ENCODE peak calls at places on chromosomes 3 and 15, in five cellular contexts. One of them, this sample, is unnamed.
A peak's percentile ranks its signal among the peaks of the same experiment; 100 is the strongest.

GRCh38 chr3:4752201-4753072 is 226.8 kb upstream of the BHLHE40 start:
- DNase-seq in HepG2: peak; percentile 92
- DNase-seq in A549: peak; percentile 75
- DNase-seq in GM12878: no peak
- DNase-seq in K562: peak; percentile 60
- DNase-seq in this sample: no peak

GRCh38 chr3:72346526-72346926 is 501.7 kb downstream of the SHQ1 start:
- DNase-seq in GM12878: no peak
- DNase-seq in HepG2: no peak
- DNase-seq in A549: no peak
- DNase-seq in K562: no peak
- DNase-seq in this sample: no peak

GRCh38 chr3:58609990-58610389 is 32.8 kb upstream of the FAM107A start:
- DNase-seq in HepG2: no peak
- DNase-seq in K562: peak; percentile 9
- DNase-seq in A549: no peak
- DNase-seq in GM12878: peak; percentile 16
- DNase-seq in this sample: no peak

GRCh38 chr15:27587810-27588209 is 511.3 kb downstream of the OCA2 start:
- DNase-seq in K562: peak; percentile 53
- DNase-seq in GM12878: no peak
- DNase-seq in HepG2: no peak
- DNase-seq in A549: no peak
- DNase-seq in this sample: peak; percentile 63

GRCh38 chr3:123739754-123740153 is 144.4 kb downstream of the MYLK start:
- DNase-seq in K562: no peak
- DNase-seq in A549: no peak
- DNase-seq in HepG2: no peak
- DNase-seq in GM12878: no peak
- DNase-seq in this sample: no peak

GRCh38 chr3:112815981-112816380 is 30.7 kb downstream of the CD200R1L start:
- DNase-seq in K562: no peak
- DNase-seq in GM12878: no peak
- DNase-seq in HepG2: no peak
- DNase-seq in A549: no peak
- DNase-seq in this sample: no peak

GRCh38 chr15:95843241-95843851 is 487.2 kb upstream of the NR2F2 start:
- DNase-seq in A549: no peak
- DNase-seq in GM12878: no peak
- DNase-seq in HepG2: no peak
- DNase-seq in K562: peak; percentile 17
- DNase-seq in this sample: no peak

GRCh38 chr15:51866751-51867150 is 37.3 kb downstream of the TMOD3 start:
- DNase-seq in K562: no peak
- DNase-seq in HepG2: no peak
- DNase-seq in A549: no peak
- DNase-seq in GM12878: no peak
- DNase-seq in this sample: no peak

GRCh38 chr3:149620291-149621020 is 37.4 kb downstream of the WWTR1 start:
- DNase-seq in A549: no peak
- DNase-seq in HepG2: no peak
- DNase-seq in K562: no peak
- DNase-seq in GM12878: no peak
- DNase-seq in this sample: no peak

GRCh38 chr3:45534580-45535080 is 59.9 kb upstream of the LIMD1 start:
- DNase-seq in A549: no peak
- DNase-seq in GM12878: no peak
- DNase-seq in HepG2: no peak
- DNase-seq in K562: no peak
- DNase-seq in this sample: no peak

GRCh38 chr15:59177445-59177728 is 29.3 kb upstream of the LDHAL6B start:
- DNase-seq in K562: no peak
- DNase-seq in GM12878: no peak
- DNase-seq in HepG2: no peak
- DNase-seq in A549: no peak
- DNase-seq in this sample: no peak

GRCh38 chr3:116048991-116049390 is 396.3 kb downstream of the LSAMP start:
- DNase-seq in K562: no peak
- DNase-seq in HepG2: no peak
- DNase-seq in A549: no peak
- DNase-seq in GM12878: no peak
- DNase-seq in this sample: no peak

GRCh38 chr3:48598323-48599076 is 3.4 kb upstream of the COL7A1 start:
- DNase-seq in GM12878: no peak
- DNase-seq in HepG2: no peak
- DNase-seq in K562: no peak
- DNase-seq in A549: peak; percentile 48
- DNase-seq in this sample: no peak

GRCh38 chr3:149407898-149408297 is 30.4 kb upstream of the TM4SF1 start:
- DNase-seq in GM12878: no peak
- DNase-seq in K562: no peak
- DNase-seq in A549: no peak
- DNase-seq in HepG2: peak; percentile 39
- DNase-seq in this sample: no peak

GRCh38 chr15:25180606-25181289 is 226.0 kb downstream of the SNRPN start:
- DNase-seq in HepG2: no peak
- DNase-seq in K562: no peak
- DNase-seq in A549: no peak
- DNase-seq in GM12878: no peak
- DNase-seq in this sample: no peak

GRCh38 chr3:4467522-4467867 is 426 bp upstream of the SUMF1 start:
- DNase-seq in A549: no peak
- DNase-seq in HepG2: no peak
- DNase-seq in K562: no peak
- DNase-seq in GM12878: no peak
- DNase-seq in this sample: no peak

GRCh38 chr3:12984023-12984823 is 89.0 kb downstream of the IQSEC1 start:
- DNase-seq in GM12878: no peak
- DNase-seq in HepG2: peak; percentile 79
- DNase-seq in K562: peak; percentile 93
- DNase-seq in A549: peak; percentile 83
- DNase-seq in this sample: peak; percentile 84

GRCh38 chr3:37920156-37920686 is 58.5 kb downstream of the CTDSPL start:
- DNase-seq in K562: no peak
- DNase-seq in A549: no peak
- DNase-seq in GM12878: no peak
- DNase-seq in HepG2: no peak
- DNase-seq in this sample: no peak

GRCh38 chr15:34987182-34987488 is 952 bp downstream of the ZNF770 start:
- DNase-seq in HepG2: no peak
- DNase-seq in K562: peak; percentile 63
- DNase-seq in GM12878: no peak
- DNase-seq in A549: no peak
- DNase-seq in this sample: no peak

GRCh38 chr3:65605876-65606432 is 432.8 kb downstream of the MAGI1 start:
- DNase-seq in HepG2: no peak
- DNase-seq in K562: no peak
- DNase-seq in GM12878: no peak
- DNase-seq in A549: no peak
- DNase-seq in this sample: no peak

GRCh38 chr15:90552162-90552928 is 22.6 kb downstream of the CRTC3 start:
- DNase-seq in A549: no peak
- DNase-seq in K562: no peak
- DNase-seq in HepG2: no peak
- DNase-seq in GM12878: no peak
- DNase-seq in this sample: no peak

GRCh38 chr3:42080452-42080872 is 10.7 kb upstream of the TRAK1 start:
- DNase-seq in K562: no peak
- DNase-seq in GM12878: peak; percentile 38
- DNase-seq in A549: peak; percentile 31
- DNase-seq in HepG2: peak; percentile 83
- DNase-seq in this sample: no peak

GRCh38 chr15:57122080-57122845 is 203.8 kb downstream of the TCF12 start:
- DNase-seq in GM12878: no peak
- DNase-seq in HepG2: no peak
- DNase-seq in K562: no peak
- DNase-seq in A549: no peak
- DNase-seq in this sample: no peak

GRCh38 chr3:159200176-159200575 is 398.3 kb downstream of the MFSD1 start:
- DNase-seq in A549: no peak
- DNase-seq in HepG2: no peak
- DNase-seq in K562: no peak
- DNase-seq in GM12878: no peak
- DNase-seq in this sample: no peak

GRCh38 chr3:10268930-10269329 is 20.7 kb downstream of the TATDN2 start:
- DNase-seq in GM12878: no peak
- DNase-seq in HepG2: no peak
- DNase-seq in K562: no peak
- DNase-seq in A549: no peak
- DNase-seq in this sample: no peak

GRCh38 chr3:49339593-49339946 is 283 bp downstream of the USP4 start:
- DNase-seq in HepG2: peak; percentile 27
- DNase-seq in A549: no peak
- DNase-seq in GM12878: no peak
- DNase-seq in K562: peak; percentile 42
- DNase-seq in this sample: peak; percentile 19

GRCh38 chr3:171416061-171416460 is 44.1 kb downstream of the TNIK start:
- DNase-seq in HepG2: no peak
- DNase-seq in A549: no peak
- DNase-seq in GM12878: no peak
- DNase-seq in K562: no peak
- DNase-seq in this sample: no peak

GRCh38 chr15:90872481-90873184 is 4.2 kb downstream of the FURIN start:
- DNase-seq in HepG2: peak; percentile 56
- DNase-seq in GM12878: no peak
- DNase-seq in K562: peak; percentile 77
- DNase-seq in A549: no peak
- DNase-seq in this sample: no peak

DNA sequence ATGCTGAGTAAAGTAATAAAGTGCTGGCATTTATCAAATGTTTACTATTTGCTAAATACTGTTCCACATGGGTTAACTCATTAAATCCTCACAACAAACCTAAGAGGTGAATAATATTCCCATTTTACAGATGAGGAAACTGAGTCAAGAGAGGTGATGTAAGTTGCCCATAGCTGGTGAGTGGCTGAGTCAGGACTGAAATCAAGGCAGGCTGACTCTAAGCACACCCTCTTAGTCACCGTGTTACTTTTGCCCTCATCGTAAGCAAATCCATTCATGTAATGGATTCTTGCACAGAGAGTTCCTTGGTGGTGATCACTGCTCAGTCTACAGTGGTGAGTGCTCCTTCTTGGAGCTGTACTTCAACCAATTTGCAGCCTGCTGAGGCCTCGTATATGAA is 28.9 kb upstream of the PTX3 start:
- DNase-seq in K562: no peak
- DNase-seq in A549: no peak
- DNase-seq in HepG2: no peak
- DNase-seq in GM12878: no peak
- DNase-seq in this sample: no peak
- TF ChIP-seq CEBPB in K562: no peak
- TF ChIP-seq CEBPB in A549: no peak
- TF ChIP-seq CEBPB in HepG2: no peak
- TF ChIP-seq CEBPB in GM12878: no peak
- TF ChIP-seq CEBPB in this sample: no peak

GRCh38 chr3:57158813-57159678 is 6.1 kb downstream of the IL17RD start:
- DNase-seq in K562: no peak
- DNase-seq in HepG2: no peak
- DNase-seq in A549: no peak
- DNase-seq in GM12878: no peak
- DNase-seq in this sample: no peak
- TF ChIP-seq HDAC2 in K562: no peak
- TF ChIP-seq HDAC2 in HepG2: no peak
- TF ChIP-seq HDAC2 in A549: no peak
- TF ChIP-seq HDAC2 in GM12878: no peak
- TF ChIP-seq HDAC2 in this sample: no peak

DNA sequence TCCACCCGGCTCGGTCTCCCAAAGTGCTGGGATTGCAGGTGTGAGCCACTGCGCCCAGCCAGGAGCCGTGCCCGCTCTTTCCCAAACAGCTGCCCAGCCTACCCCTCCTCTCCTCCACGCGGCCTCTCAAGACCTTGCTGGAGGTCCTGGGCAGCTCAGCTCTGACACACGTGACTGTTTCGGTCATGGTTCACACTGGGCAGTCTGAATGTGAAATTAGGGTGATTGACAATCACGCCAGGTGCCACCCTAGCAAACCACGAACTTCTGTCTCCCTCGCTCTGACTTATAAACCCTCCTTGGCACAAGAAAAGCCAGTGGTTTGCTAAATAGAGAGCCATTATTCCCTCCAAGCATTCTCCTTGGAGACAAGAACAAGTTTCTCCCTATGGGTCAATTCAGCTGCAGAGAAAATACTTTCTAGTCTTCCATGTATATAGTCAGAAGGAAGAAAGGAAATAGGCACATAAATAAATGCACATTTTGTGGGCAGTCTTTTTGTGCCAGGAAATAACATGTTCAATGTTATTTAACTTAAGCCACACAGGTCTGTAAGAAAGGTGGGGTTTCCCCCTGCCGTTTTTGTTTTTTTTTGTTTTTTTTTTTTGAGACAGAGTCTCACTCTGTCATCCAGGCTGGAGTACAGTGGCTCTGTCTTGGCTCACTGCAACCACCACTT is 121.9 kb upstream of the MEF2A start:
- DNase-seq in A549: no peak
- DNase-seq in GM12878: no peak
- DNase-seq in HepG2: no peak
- DNase-seq in K562: no peak
- DNase-seq in this sample: peak; percentile 23
- TF ChIP-seq CEBPB in A549: no peak
- TF ChIP-seq CEBPB in GM12878: no peak
- TF ChIP-seq CEBPB in HepG2: no peak
- TF ChIP-seq CEBPB in K562: no peak
- TF ChIP-seq CEBPB in this sample: no peak

GRCh38 chr3:59843816-59844215 is 794.0 kb upstream of the CFAP20DC start:
- DNase-seq in K562: peak; percentile 15
- DNase-seq in A549: no peak
- DNase-seq in HepG2: no peak
- DNase-seq in GM12878: no peak
- DNase-seq in this sample: no peak

GRCh38 chr3:59836525-59836924 is 786.7 kb upstream of the CFAP20DC start:
- DNase-seq in A549: no peak
- DNase-seq in K562: no peak
- DNase-seq in GM12878: no peak
- DNase-seq in HepG2: no peak
- DNase-seq in this sample: no peak

GRCh38 chr3:59839283-59839682 is 789.5 kb upstream of the CFAP20DC start:
- DNase-seq in A549: no peak
- DNase-seq in GM12878: no peak
- DNase-seq in K562: no peak
- DNase-seq in HepG2: no peak
- DNase-seq in this sample: no peak

DNA sequence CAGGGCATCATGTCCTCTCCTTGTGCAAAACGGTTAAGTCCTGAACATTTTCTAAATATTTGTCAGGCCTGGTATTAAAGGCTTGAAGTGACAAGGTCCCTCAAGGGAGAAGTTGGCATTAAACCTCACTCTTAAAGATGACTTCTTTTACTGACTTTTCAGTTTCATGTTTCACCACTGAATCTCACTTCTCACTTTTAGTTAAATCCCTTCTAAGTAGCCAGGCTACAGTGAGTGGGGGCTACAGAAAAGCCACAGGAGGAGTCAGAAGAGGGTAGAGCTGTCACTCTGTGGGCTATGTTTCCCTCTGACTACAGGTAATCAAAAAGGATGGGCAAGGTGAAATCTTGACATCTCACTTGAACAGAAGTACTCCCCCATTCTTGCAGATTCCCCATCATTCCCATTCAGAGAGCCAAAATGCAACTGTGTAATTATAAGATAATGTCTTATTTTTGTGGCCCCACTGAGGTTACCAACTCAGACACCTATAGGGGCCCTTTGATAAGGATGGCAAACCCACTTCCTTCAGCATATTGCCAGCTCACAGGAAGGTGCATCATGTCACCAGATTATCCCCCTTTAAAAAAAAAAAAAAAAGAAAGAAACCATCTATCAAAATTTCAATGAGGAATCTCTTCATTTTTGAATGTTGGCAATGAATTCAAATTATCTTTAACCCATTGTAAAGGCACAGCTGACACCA is 790.1 kb upstream of the CFAP20DC start:
- DNase-seq in A549: no peak
- DNase-seq in K562: no peak
- DNase-seq in HepG2: no peak
- DNase-seq in GM12878: peak; percentile 40
- DNase-seq in this sample: no peak
- TF ChIP-seq HDAC2 in A549: no peak
- TF ChIP-seq HDAC2 in K562: no peak
- TF ChIP-seq HDAC2 in HepG2: no peak
- TF ChIP-seq HDAC2 in GM12878: no peak
- TF ChIP-seq HDAC2 in this sample: no peak